ENCODE peak calls at places on chromosomes 3 and 15, in eight cellular contexts. C is activated T-helper 2 cell treated with anti-CD3 and anti-CD28 coated beads, Interferon-gamma antibody, Interleukin-2, Interleukin-4, amounts not matched to agents 10 μg/mL and 5 μg/mL and 100 μg/mL, durations not matched to agents 14 hours and 24 hours and 36 hours; G is activated CD4-positive, alpha-beta T cell treated with anti-CD3 and anti-CD28 coated beads, Interleukin-2, amount 50 U/mL, for 24 hours; H is cardiac muscle cell; J is HCEC 1CT; S is HuH-7; L is cardiac fibroblast; M is left cardiac atrium. P is an unnamed sample.

GRCh38 chr15:75775296-75776074 is 62.8 kb upstream of the CSPG4 start:
- DNase-seq in C (no peak), G (no peak), H (no peak), J (no peak), S (peak), L (no peak), M (no peak), P (no peak)

GRCh38 chr3:25453521-25454410 is 25.7 kb downstream of the RARB start:
- DNase-seq in C (no peak), G (no peak), H (peak), J (no peak), S (no peak), L (peak), M (peak), P (no peak)

GRCh38 chr3:51434746-51435323 is 43.8 kb downstream of the RBM15B start:
- DNase-seq in C (peak), G (peak), H (peak), J (peak), S (peak), L (peak), M (no peak), P (no peak)

GRCh38 chr3:87437765-87438164 is 161.4 kb upstream of the POU1F1 start:
- DNase-seq in C (no peak), G (peak), H (no peak), J (no peak), S (no peak), L (peak), M (no peak), P (no peak)

GRCh38 chr15:25690673-25691543 is 172.2 kb downstream of the ATP10A start:
- DNase-seq in C (no peak), G (no peak), H (peak), J (peak), S (no peak), L (peak), M (no peak), P (no peak)

GRCh38 chr3:191412764-191413163 is 48.2 kb upstream of the PYDC2 start:
- DNase-seq in C (no peak), G (no peak), H (peak), J (peak), S (no peak), L (peak), M (no peak), P (no peak)

GRCh38 chr3:114216186-114216970 is 21.0 kb downstream of the ZNF80 start:
- DNase-seq in C (no peak), G (no peak), H (peak), J (no peak), S (no peak), L (peak), M (no peak), P (no peak)

GRCh38 chr15:57720861-57721260 is 14.3 kb downstream of the POLR2M start:
- DNase-seq in C (no peak), G (no peak), H (peak), J (no peak), S (no peak), L (peak), M (no peak), P (no peak)

GRCh38 chr15:35170216-35170615 is 85.1 kb upstream of the NANOGP8 start:
- DNase-seq in C (no peak), G (no peak), H (peak), J (peak), S (no peak), L (peak), M (no peak), P (no peak)

GRCh38 chr15:63783441-63783840 is 50.3 kb downstream of the HERC1 start:
- DNase-seq in C (no peak), G (no peak), H (no peak), J (no peak), S (no peak), L (no peak), M (no peak), P (no peak)

GRCh38 chr3:65953301-65953812 is 85.4 kb downstream of the MAGI1 start:
- DNase-seq in C (no peak), G (no peak), H (peak), J (no peak), S (no peak), L (no peak), M (no peak), P (peak)

GRCh38 chr15:77565516-77565915 is 67.2 kb downstream of the LINGO1 start:
- DNase-seq in C (no peak), G (no peak), H (no peak), J (no peak), S (no peak), L (no peak), M (no peak), P (no peak)

GRCh38 chr3:78506038-78506437 is 1261.8 kb downstream of the ROBO1 start:
- DNase-seq in C (no peak), G (no peak), H (no peak), J (no peak), S (no peak), L (no peak), M (no peak), P (no peak)

GRCh38 chr3:101010316-101010715 is 17.1 kb upstream of the ABI3BP start:
- DNase-seq in C (no peak), G (no peak), H (peak), J (peak), S (no peak), L (peak), M (no peak), P (no peak)

GRCh38 chr15:77009646-77010311 is 14.9 kb downstream of the PSTPIP1 start:
- DNase-seq in C (no peak), G (no peak), H (no peak), J (no peak), S (no peak), L (peak), M (no peak), P (no peak)

GRCh38 chr15:89912145-89912673 is 543 bp downstream of the ARPIN start:
- DNase-seq in C (no peak), G (no peak), H (peak), J (no peak), S (peak), L (peak), M (peak), P (peak)

GRCh38 chr15:73900129-73900712 is 26.0 kb upstream of the LOXL1 start:
- DNase-seq in C (no peak), G (no peak), H (no peak), J (no peak), S (no peak), L (no peak), M (no peak), P (no peak)

GRCh38 chr3:18872466-18872865 is 275.8 kb upstream of the KCNH8 start:
- DNase-seq in C (no peak), G (no peak), H (no peak), J (no peak), S (no peak), L (no peak), M (no peak), P (no peak)

GRCh38 chr15:68283401-68283800 is 5.9 kb downstream of the FEM1B start:
- DNase-seq in C (no peak), G (no peak), H (no peak), J (no peak), S (no peak), L (no peak), M (no peak), P (no peak)

GRCh38 chr3:189756651-189757078 is 125.5 kb downstream of the TP63 start:
- DNase-seq in C (no peak), G (no peak), H (no peak), J (peak), S (no peak), L (peak), M (no peak), P (no peak)

P was measured in right atrium auricular region.